ENCODE peak calls at places on chromosomes 3 and 15, in seven cellular contexts. One of them, this sample, is unnamed.

GRCh38 chr3:168442502-168442901 is 346.8 kb upstream of the GOLIM4 start:
- DNase-seq in left ventricle myocardium inferior: no peak
- DNase-seq in uterus: no peak
- DNase-seq in fibroblast of the aortic adventitia: no peak
- DNase-seq in IMR-90: no peak
- DNase-seq in suprapubic skin: no peak
- DNase-seq in upper lobe of right lung: no peak
- DNase-seq in this sample: no peak

GRCh38 chr3:42118762-42119361 is 27.7 kb downstream of the TRAK1 start:
- DNase-seq in IMR-90: peak
- DNase-seq in uterus: no peak
- DNase-seq in suprapubic skin: peak
- DNase-seq in left ventricle myocardium inferior: no peak
- DNase-seq in fibroblast of the aortic adventitia: peak
- DNase-seq in upper lobe of right lung: no peak
- DNase-seq in this sample: no peak

GRCh38 chr3:114178770-114179368 is at the start of gene DRD3:
- DNase-seq in suprapubic skin: no peak
- DNase-seq in upper lobe of right lung: no peak
- DNase-seq in IMR-90: peak
- DNase-seq in fibroblast of the aortic adventitia: peak
- DNase-seq in uterus: no peak
- DNase-seq in left ventricle myocardium inferior: no peak
- DNase-seq in this sample: no peak

GRCh38 chr3:141659821-141660597 is 78.1 kb upstream of the RNF7 start:
- DNase-seq in left ventricle myocardium inferior: peak
- DNase-seq in uterus: peak
- DNase-seq in suprapubic skin: peak
- DNase-seq in fibroblast of the aortic adventitia: peak
- DNase-seq in IMR-90: peak
- DNase-seq in upper lobe of right lung: peak
- DNase-seq in this sample: peak

GRCh38 chr15:37007301-37007700 is 93.0 kb downstream of the MEIS2 start:
- DNase-seq in upper lobe of right lung: no peak
- DNase-seq in fibroblast of the aortic adventitia: peak
- DNase-seq in uterus: no peak
- DNase-seq in suprapubic skin: no peak
- DNase-seq in left ventricle myocardium inferior: no peak
- DNase-seq in IMR-90: no peak
- DNase-seq in this sample: no peak

GRCh38 chr15:78909791-78910228 is 35.0 kb downstream of the CTSH start:
- DNase-seq in left ventricle myocardium inferior: no peak
- DNase-seq in IMR-90: peak
- DNase-seq in suprapubic skin: no peak
- DNase-seq in uterus: no peak
- DNase-seq in upper lobe of right lung: no peak
- DNase-seq in fibroblast of the aortic adventitia: peak
- DNase-seq in this sample: no peak

GRCh38 chr3:178155521-178155920 is 380.7 kb upstream of the KCNMB2 start:
- DNase-seq in fibroblast of the aortic adventitia: no peak
- DNase-seq in IMR-90: no peak
- DNase-seq in suprapubic skin: no peak
- DNase-seq in uterus: no peak
- DNase-seq in left ventricle myocardium inferior: no peak
- DNase-seq in upper lobe of right lung: no peak
- DNase-seq in this sample: no peak

GRCh38 chr3:194689493-194689901 is 3.8 kb downstream of the FAM43A start:
- DNase-seq in IMR-90: peak
- DNase-seq in upper lobe of right lung: no peak
- DNase-seq in fibroblast of the aortic adventitia: peak
- DNase-seq in left ventricle myocardium inferior: peak
- DNase-seq in suprapubic skin: no peak
- DNase-seq in uterus: peak
- DNase-seq in this sample: no peak

GRCh38 chr15:80160570-80161156 is 7.9 kb downstream of the FAH start:
- DNase-seq in left ventricle myocardium inferior: peak
- DNase-seq in suprapubic skin: peak
- DNase-seq in upper lobe of right lung: peak
- DNase-seq in fibroblast of the aortic adventitia: peak
- DNase-seq in IMR-90: peak
- DNase-seq in uterus: no peak
- DNase-seq in this sample: no peak

GRCh38 chr3:29594261-29594660 is 313.4 kb downstream of the RBMS3 start:
- DNase-seq in suprapubic skin: no peak
- DNase-seq in left ventricle myocardium inferior: no peak
- DNase-seq in uterus: no peak
- DNase-seq in IMR-90: peak
- DNase-seq in upper lobe of right lung: no peak
- DNase-seq in fibroblast of the aortic adventitia: peak
- DNase-seq in this sample: no peak

GRCh38 chr3:86056962-86057361 is 934.0 kb downstream of the VGLL3 start:
- DNase-seq in fibroblast of the aortic adventitia: no peak
- DNase-seq in uterus: no peak
- DNase-seq in IMR-90: no peak
- DNase-seq in suprapubic skin: no peak
- DNase-seq in left ventricle myocardium inferior: no peak
- DNase-seq in upper lobe of right lung: no peak
- DNase-seq in this sample: no peak

GRCh38 chr15:74038707-74039655 is 43.4 kb downstream of the GOLGA6A start:
- DNase-seq in uterus: no peak
- DNase-seq in suprapubic skin: no peak
- DNase-seq in fibroblast of the aortic adventitia: peak
- DNase-seq in left ventricle myocardium inferior: no peak
- DNase-seq in upper lobe of right lung: no peak
- DNase-seq in IMR-90: peak
- DNase-seq in this sample: no peak

GRCh38 chr3:109098245-109098644 is 19.7 kb downstream of the MORC1 start:
- DNase-seq in suprapubic skin: no peak
- DNase-seq in fibroblast of the aortic adventitia: no peak
- DNase-seq in uterus: no peak
- DNase-seq in IMR-90: no peak
- DNase-seq in upper lobe of right lung: no peak
- DNase-seq in left ventricle myocardium inferior: no peak
- DNase-seq in this sample: no peak

GRCh38 chr3:195551381-195551978 is 8.4 kb upstream of the PPP1R2 start:
- DNase-seq in left ventricle myocardium inferior: peak
- DNase-seq in suprapubic skin: no peak
- DNase-seq in upper lobe of right lung: no peak
- DNase-seq in uterus: peak
- DNase-seq in fibroblast of the aortic adventitia: peak
- DNase-seq in IMR-90: no peak
- DNase-seq in this sample: no peak

GRCh38 chr3:3200632-3201212 is 21.2 kb upstream of the CRBN start:
- DNase-seq in fibroblast of the aortic adventitia: peak
- DNase-seq in suprapubic skin: no peak
- DNase-seq in upper lobe of right lung: no peak
- DNase-seq in left ventricle myocardium inferior: no peak
- DNase-seq in IMR-90: peak
- DNase-seq in uterus: peak
- DNase-seq in this sample: no peak

GRCh38 chr15:78637776-78638435 is 3.1 kb downstream of the CHRNB4 start:
- DNase-seq in uterus: no peak
- DNase-seq in fibroblast of the aortic adventitia: no peak
- DNase-seq in suprapubic skin: no peak
- DNase-seq in left ventricle myocardium inferior: no peak
- DNase-seq in upper lobe of right lung: peak
- DNase-seq in IMR-90: no peak
- DNase-seq in this sample: no peak

GRCh38 chr3:60104045-60104444 is 1054.2 kb upstream of the CFAP20DC start:
- DNase-seq in IMR-90: no peak
- DNase-seq in fibroblast of the aortic adventitia: no peak
- DNase-seq in suprapubic skin: no peak
- DNase-seq in uterus: no peak
- DNase-seq in upper lobe of right lung: no peak
- DNase-seq in left ventricle myocardium inferior: no peak
- DNase-seq in this sample: no peak

GRCh38 chr15:92616621-92617179 is 38.9 kb downstream of the FAM174B start:
- DNase-seq in IMR-90: no peak
- DNase-seq in uterus: peak
- DNase-seq in fibroblast of the aortic adventitia: no peak
- DNase-seq in suprapubic skin: peak
- DNase-seq in upper lobe of right lung: peak
- DNase-seq in left ventricle myocardium inferior: no peak
- DNase-seq in this sample: no peak

GRCh38 chr3:50272911-50273688 is 4.2 kb downstream of the SEMA3B start:
- DNase-seq in IMR-90: peak
- DNase-seq in upper lobe of right lung: peak
- DNase-seq in fibroblast of the aortic adventitia: peak
- DNase-seq in suprapubic skin: peak
- DNase-seq in uterus: peak
- DNase-seq in left ventricle myocardium inferior: peak
- DNase-seq in this sample: peak

GRCh38 chr3:13419356-13420050 is 619 bp downstream of the NUP210 start:
- DNase-seq in suprapubic skin: no peak
- DNase-seq in IMR-90: no peak
- DNase-seq in left ventricle myocardium inferior: peak
- DNase-seq in uterus: no peak
- DNase-seq in upper lobe of right lung: peak
- DNase-seq in fibroblast of the aortic adventitia: no peak
- DNase-seq in this sample: no peak
- TF ChIP-seq CTCF in suprapubic skin: no peak
- TF ChIP-seq CTCF in IMR-90: no peak
- TF ChIP-seq CTCF in left ventricle myocardium inferior: peak
- TF ChIP-seq CTCF in uterus: no peak
- TF ChIP-seq CTCF in upper lobe of right lung: no peak
- TF ChIP-seq CTCF in fibroblast of the aortic adventitia: no peak
- TF ChIP-seq CTCF in this sample: peak

GRCh38 chr3:632571-633170 is 436.1 kb downstream of the CHL1 start:
- DNase-seq in upper lobe of right lung: no peak
- DNase-seq in left ventricle myocardium inferior: no peak
- DNase-seq in uterus: no peak
- DNase-seq in suprapubic skin: no peak
- DNase-seq in fibroblast of the aortic adventitia: peak
- DNase-seq in IMR-90: peak
- DNase-seq in this sample: no peak

GRCh38 chr3:635393-635792 is 438.8 kb downstream of the CHL1 start:
- DNase-seq in IMR-90: no peak
- DNase-seq in upper lobe of right lung: no peak
- DNase-seq in suprapubic skin: no peak
- DNase-seq in uterus: no peak
- DNase-seq in left ventricle myocardium inferior: no peak
- DNase-seq in fibroblast of the aortic adventitia: no peak
- DNase-seq in this sample: no peak

GRCh38 chr3:634511-634910 is 437.9 kb downstream of the CHL1 start:
- DNase-seq in IMR-90: no peak
- DNase-seq in fibroblast of the aortic adventitia: no peak
- DNase-seq in suprapubic skin: no peak
- DNase-seq in uterus: no peak
- DNase-seq in upper lobe of right lung: no peak
- DNase-seq in left ventricle myocardium inferior: no peak
- DNase-seq in this sample: no peak
- TF ChIP-seq CTCF in IMR-90: no peak
- TF ChIP-seq CTCF in fibroblast of the aortic adventitia: no peak
- TF ChIP-seq CTCF in suprapubic skin: no peak
- TF ChIP-seq CTCF in uterus: no peak
- TF ChIP-seq CTCF in upper lobe of right lung: no peak
- TF ChIP-seq CTCF in left ventricle myocardium inferior: no peak
- TF ChIP-seq CTCF in this sample: no peak

GRCh38 chr15:71256934-71257333 is 141.7 kb downstream of the THSD4 start:
- DNase-seq in fibroblast of the aortic adventitia: no peak
- DNase-seq in uterus: no peak
- DNase-seq in suprapubic skin: no peak
- DNase-seq in upper lobe of right lung: no peak
- DNase-seq in IMR-90: no peak
- DNase-seq in left ventricle myocardium inferior: no peak
- DNase-seq in this sample: no peak
- TF ChIP-seq CTCF in fibroblast of the aortic adventitia: no peak
- TF ChIP-seq CTCF in uterus: no peak
- TF ChIP-seq CTCF in suprapubic skin: no peak
- TF ChIP-seq CTCF in upper lobe of right lung: no peak
- TF ChIP-seq CTCF in IMR-90: no peak
- TF ChIP-seq CTCF in left ventricle myocardium inferior: no peak
- TF ChIP-seq CTCF in this sample: no peak

GRCh38 chr3:130243808-130244207 is 101.7 kb upstream of the COL6A5 start:
- DNase-seq in fibroblast of the aortic adventitia: no peak
- DNase-seq in upper lobe of right lung: no peak
- DNase-seq in uterus: no peak
- DNase-seq in IMR-90: no peak
- DNase-seq in suprapubic skin: no peak
- DNase-seq in left ventricle myocardium inferior: no peak
- DNase-seq in this sample: no peak

DNA sequence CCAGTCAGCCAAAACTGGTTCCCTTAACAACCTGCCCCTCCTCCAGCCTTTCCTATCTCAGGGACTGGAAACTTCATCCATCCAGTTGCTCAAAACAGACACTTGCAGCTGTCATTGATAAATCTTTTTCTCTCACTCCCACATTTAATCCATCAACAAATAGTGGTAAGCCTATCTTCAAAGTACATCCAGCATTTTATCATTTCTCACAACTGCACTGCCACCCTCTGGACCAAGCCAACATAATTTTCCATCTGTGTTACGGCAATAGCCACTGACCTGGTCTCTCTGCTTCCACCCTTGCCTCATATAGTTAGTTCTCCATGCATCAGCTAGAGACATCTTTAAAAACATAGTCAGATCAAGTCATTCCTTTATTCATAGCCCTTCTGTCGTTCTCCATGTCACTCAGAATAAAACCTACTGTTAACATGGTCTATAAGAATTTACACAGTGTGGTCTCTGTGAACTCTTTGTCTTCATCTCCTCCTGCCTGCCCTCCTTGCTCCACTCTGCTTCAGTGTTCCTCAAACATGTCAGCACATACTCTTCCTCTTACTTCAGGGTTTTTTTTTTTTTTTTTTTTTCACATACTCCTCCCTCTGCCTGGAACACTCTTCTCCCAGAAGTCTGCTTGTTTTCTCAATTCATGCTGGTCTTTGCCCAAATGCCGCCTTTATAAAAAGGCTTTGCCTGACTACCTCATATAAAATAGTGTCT is 102.5 kb upstream of the COL6A5 start:
- DNase-seq in fibroblast of the aortic adventitia: peak
- DNase-seq in IMR-90: peak
- DNase-seq in uterus: no peak
- DNase-seq in suprapubic skin: no peak
- DNase-seq in left ventricle myocardium inferior: no peak
- DNase-seq in upper lobe of right lung: no peak
- DNase-seq in this sample: no peak
- TF ChIP-seq CTCF in fibroblast of the aortic adventitia: no peak
- TF ChIP-seq CTCF in IMR-90: peak
- TF ChIP-seq CTCF in uterus: no peak
- TF ChIP-seq CTCF in suprapubic skin: no peak
- TF ChIP-seq CTCF in left ventricle myocardium inferior: peak
- TF ChIP-seq CTCF in upper lobe of right lung: peak
- TF ChIP-seq CTCF in this sample: peak